ENCODE peak calls at places on chromosome 12, in four cellular contexts. F, S, O and G are unnamed samples.

GRCh38 chr12:6792522-6793201 is 3.3 kb downstream of the CD4 start:
- DNase-seq in F (peak; percentile 87), S (no peak), O (no peak), G (no peak)

GRCh38 chr12:26276709-26277108 is 81.3 kb downstream of the SSPN start:
- DNase-seq in F (no peak), S (no peak), O (no peak), G (no peak)

GRCh38 chr12:91746976-91747375 is 398.7 kb downstream of the BTG1 start:
- DNase-seq in F (no peak), S (no peak), O (no peak), G (no peak)

GRCh38 chr12:97306121-97306520 is 156.5 kb upstream of the RMST start:
- DNase-seq in F (no peak), S (no peak), O (no peak), G (peak; percentile 53)

GRCh38 chr12:26156996-26157395 is 32.2 kb upstream of the BHLHE41 start:
- DNase-seq in F (no peak), S (no peak), O (no peak), G (no peak)

GRCh38 chr12:104462931-104463339 is 6.2 kb downstream of the CHST11 start:
- DNase-seq in F (no peak), S (no peak), O (peak; percentile 62), G (peak; percentile 88)

GRCh38 chr12:13900718-13901117 is 80.7 kb downstream of the GRIN2B start:
- DNase-seq in F (no peak), S (no peak), O (no peak), G (no peak)

GRCh38 chr12:116432321-116432750 is 126.8 kb upstream of the MAP1LC3B2 start:
- DNase-seq in F (no peak), S (no peak), O (no peak), G (no peak)

GRCh38 chr12:12718853-12719252 is 1.7 kb downstream of the CDKN1B start:
- DNase-seq in F (no peak), S (no peak), O (no peak), G (no peak)

GRCh38 chr12:106161491-106161890 is 22.7 kb upstream of the NUAK1 start:
- DNase-seq in F (no peak), S (no peak), O (no peak), G (no peak)

GRCh38 chr12:122350444-122350843 is 72.0 kb downstream of the CLIP1 start:
- DNase-seq in F (no peak), S (peak; percentile 32), O (no peak), G (no peak)

GRCh38 chr12:15818418-15818817 is 29.2 kb upstream of the EPS8 start:
- DNase-seq in F (no peak), S (no peak), O (no peak), G (no peak)

GRCh38 chr12:77120695-77121094 is 55.3 kb upstream of the E2F7 start:
- DNase-seq in F (no peak), S (no peak), O (no peak), G (no peak)

GRCh38 chr12:25811656-25812126 is 146.8 kb upstream of the RASSF8 start:
- DNase-seq in F (no peak), S (no peak), O (no peak), G (peak; percentile 52)

GRCh38 chr12:18462437-18462836 is 201.1 kb downstream of the PIK3C2G start:
- DNase-seq in F (no peak), S (no peak), O (no peak), G (no peak)

GRCh38 chr12:116542345-116542950 is 16.7 kb upstream of the MAP1LC3B2 start:
- DNase-seq in F (no peak), S (no peak), O (peak; percentile 64), G (no peak)

GRCh38 chr12:11668611-11669010 is 19.1 kb downstream of the ETV6 start:
- DNase-seq in F (no peak), S (no peak), O (no peak), G (no peak)

GRCh38 chr12:57726884-57727757 is 11.4 kb downstream of the AGAP2 start:
- DNase-seq in F (no peak), S (no peak), O (no peak), G (no peak)

GRCh38 chr12:7005288-7005687 is 13.0 kb downstream of the LPCAT3 start:
- DNase-seq in F (no peak), S (no peak), O (no peak), G (no peak)

GRCh38 chr12:5694759-5695409 is 250.2 kb downstream of the ANO2 start:
- DNase-seq in F (no peak), S (no peak), O (no peak), G (no peak)

GRCh38 chr12:38279756-38280155 is 36.8 kb upstream of the ALG10B start:
- DNase-seq in F (no peak), S (no peak), O (no peak), G (no peak)

GRCh38 chr12:116969615-116970575 is 59.1 kb downstream of the FBXW8 start:
- DNase-seq in F (no peak), S (peak; percentile 78), O (no peak), G (no peak)

GRCh38 chr12:113413488-113413939 is 8.7 kb upstream of the SDSL start:
- DNase-seq in F (peak; percentile 56), S (no peak), O (peak; percentile 28), G (no peak)

GRCh38 chr12:80598004-80598606 is 109.3 kb upstream of the MYF6 start:
- DNase-seq in F (peak; percentile 20), S (no peak), O (no peak), G (no peak)

GRCh38 chr12:124651508-124652273 is 84.3 kb upstream of the NCOR2 start:
- DNase-seq in F (no peak), S (peak; percentile 67), O (peak; percentile 25), G (no peak)

GRCh38 chr12:93664573-93665138 is 12.5 kb upstream of the CRADD start:
- DNase-seq in F (peak; percentile 8), S (no peak), O (no peak), G (no peak)
- TF ChIP-seq SIN3A in F (no peak), S (no peak), O (no peak), G (no peak)

DNA sequence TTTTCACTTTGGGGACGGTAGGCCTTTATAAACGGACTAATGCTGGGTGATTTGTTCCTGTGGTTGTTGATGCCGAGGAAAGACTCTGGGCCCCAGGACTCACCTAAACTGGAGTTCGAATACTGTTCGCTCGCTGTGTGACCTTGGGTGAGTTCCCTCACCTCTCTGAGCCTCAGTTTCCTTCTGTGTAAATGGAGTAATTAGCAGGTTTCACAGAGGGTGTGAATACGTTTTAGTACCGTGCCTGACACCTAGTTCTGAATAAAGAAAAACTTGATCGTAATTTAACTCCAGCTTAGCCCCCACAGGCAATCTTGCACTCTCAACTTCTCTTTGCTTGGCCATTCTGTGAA is 505 bp downstream of the UBE3B start:
- DNase-seq in F (no peak), S (no peak), O (peak; percentile 17), G (no peak)
- H3K4me1 ChIP-seq in F (peaks cover 45% of the 10 kb centered on the region), S (peaks cover 17% of the 10 kb centered on the region), O (peaks cover 13% of the 10 kb centered on the region), G (peaks cover 7% of the 10 kb centered on the region)

DNA sequence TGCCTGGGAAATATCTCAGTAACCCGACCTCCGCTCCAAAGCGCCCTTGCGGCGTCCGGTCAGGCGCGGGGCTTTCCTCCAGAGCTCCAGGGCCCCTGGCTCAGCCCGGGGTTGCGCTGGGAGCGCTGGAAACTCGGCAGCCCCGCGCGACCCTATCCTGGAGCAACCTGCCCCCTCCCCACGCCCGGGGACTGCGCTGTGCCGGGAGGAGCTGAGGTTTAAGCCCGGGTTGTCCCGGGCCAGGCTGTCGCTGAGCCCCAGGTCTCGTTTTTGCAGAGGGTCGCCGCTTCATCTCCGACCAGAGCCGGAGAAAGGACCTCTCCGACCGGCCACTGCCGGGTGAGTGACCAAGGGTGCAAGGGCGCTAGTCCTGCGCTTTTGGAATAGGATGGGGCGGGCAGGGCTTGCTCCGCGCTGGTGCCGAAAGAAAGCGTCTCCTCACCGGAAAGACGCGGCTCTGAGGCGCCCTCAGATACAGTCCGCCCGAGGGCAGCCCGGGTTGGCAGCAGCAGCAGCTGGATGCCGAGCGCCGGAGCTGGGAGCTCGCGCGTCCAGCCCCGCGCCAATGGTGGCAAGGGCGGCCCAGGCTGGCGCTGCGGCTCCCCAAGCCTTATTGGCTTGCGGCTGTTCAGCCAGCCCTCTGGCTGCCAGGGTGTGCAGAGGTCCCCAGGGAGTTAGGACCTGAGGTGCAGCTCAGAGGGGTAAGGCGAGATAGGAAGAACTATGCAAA is 1.5 kb downstream of the SPX start:
- DNase-seq in F (no peak), S (peak; percentile 69), O (no peak), G (peak; percentile 27)
- TF ChIP-seq MXI1 in F (no peak), S (no peak), O (no peak), G (no peak)

DNA sequence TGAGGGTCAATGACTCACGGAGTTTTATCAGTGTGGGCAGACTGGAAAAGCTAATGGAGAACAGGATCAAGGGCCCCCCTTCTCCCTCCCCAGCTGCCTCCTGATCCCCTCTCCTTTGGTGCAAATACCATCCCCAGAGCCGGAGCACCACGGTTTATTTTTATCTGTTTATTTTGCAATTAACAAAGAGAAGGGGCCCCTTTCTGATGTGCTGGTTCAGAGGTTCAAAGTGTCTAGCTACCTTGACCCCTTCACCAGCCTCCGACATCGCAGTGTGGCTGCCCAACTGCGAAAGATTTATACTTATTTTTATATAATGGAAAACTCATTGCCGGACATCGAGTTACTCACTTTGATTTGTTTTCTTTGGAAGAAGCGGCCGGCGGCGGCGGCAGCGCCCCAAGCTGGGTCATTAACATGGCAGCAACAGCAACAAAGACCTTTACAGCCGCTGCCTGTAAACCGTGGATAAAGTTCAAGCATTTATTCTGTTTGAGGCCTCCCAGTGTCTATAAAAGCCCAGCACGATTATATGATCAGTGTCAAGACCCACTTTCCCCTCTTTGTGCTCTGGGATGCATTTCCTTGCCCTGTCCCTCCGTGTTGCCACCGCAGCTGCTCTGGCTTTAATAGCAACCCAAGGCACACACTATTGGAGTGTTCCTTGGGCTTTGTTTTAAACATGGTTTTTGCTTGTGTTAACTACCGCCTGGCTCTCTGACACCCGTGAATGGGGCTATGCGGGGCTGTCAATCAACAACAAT is 47.4 kb upstream of the PARP11 start:
- DNase-seq in F (peak; percentile 66), S (no peak), O (no peak), G (no peak)
- TF ChIP-seq SIN3A in F (no peak), S (no peak), O (no peak), G (no peak)